ENCODE peak calls at places on chromosome 15, in five cellular contexts. I is SHP77 treated with DMSO at 0.1 percent for 48 hours; F is NCI-H1436; T is NCI-H1694 treated with DMSO at 0.1 percent for 48 hours; A is naive thymus-derived CD4-positive, alpha-beta T cell. P is an unnamed sample.

GRCh38 chr15:27854601-27855000 is 244.5 kb downstream of the OCA2 start:
- DNase-seq in I (no peak), F (no peak), T (no peak), A (no peak), P (no peak)

GRCh38 chr15:52790166-52790708 is at the start of gene ONECUT1:
- DNase-seq in I (peak; percentile 9), F (peak; percentile 57), T (peak; percentile 21), A (no peak), P (peak; percentile 55)

GRCh38 chr15:51809457-51809856 is 20.0 kb upstream of the TMOD3 start:
- DNase-seq in I (no peak), F (no peak), T (no peak), A (no peak), P (no peak)

GRCh38 chr15:69699096-69699495 is 246.5 kb downstream of the RPLP1 start:
- DNase-seq in I (no peak), F (no peak), T (no peak), A (no peak), P (no peak)

GRCh38 chr15:26974120-26974780 is 3.3 kb downstream of the GABRG3 start:
- DNase-seq in I (peak; percentile 19), F (peak; percentile 8), T (peak; percentile 4), A (no peak), P (peak; percentile 2)

GRCh38 chr15:74302821-74303359 is 64.6 kb downstream of the CYP11A1 start:
- DNase-seq in I (peak; percentile 7), F (peak; percentile 60), T (peak; percentile 45), A (no peak), P (peak; percentile 61)

GRCh38 chr15:78392430-78392829 is 45.6 kb upstream of the IREB2 start:
- DNase-seq in I (peak; percentile 79), F (peak; percentile 82), T (no peak), A (no peak), P (peak; percentile 85)

GRCh38 chr15:79209690-79210089 is 72.8 kb upstream of the ANKRD34C start:
- DNase-seq in I (no peak), F (no peak), T (no peak), A (no peak), P (no peak)

GRCh38 chr15:37016287-37016686 is 84.1 kb downstream of the MEIS2 start:
- DNase-seq in I (no peak), F (no peak), T (no peak), A (no peak), P (no peak)

GRCh38 chr15:92506506-92506905 is 112.8 kb downstream of the ST8SIA2 start:
- DNase-seq in I (no peak), F (no peak), T (no peak), A (no peak), P (no peak)

GRCh38 chr15:69021895-69022294 is 7.4 kb downstream of the NOX5 start:
- DNase-seq in I (no peak), F (no peak), T (no peak), A (no peak), P (no peak)

GRCh38 chr15:100895721-100896120 is 16.1 kb downstream of the ALDH1A3 start:
- DNase-seq in I (no peak), F (no peak), T (no peak), A (no peak), P (no peak)

GRCh38 chr15:63233667-63234419 is 43.6 kb upstream of the APH1B start:
- DNase-seq in I (no peak), F (no peak), T (no peak), A (no peak), P (no peak)